ENCODE peak calls at places on chromosomes 11 and 22, in eight cellular contexts. I is spleen, W is ovary, Z is Peyer's patch, V is transverse colon, S is lower leg skin, E is uterus, D is HepG2. F is an unnamed sample.

GRCh38 chr11:78194490-78194889 is 5.8 kb downstream of the USP35 start:
- DNase-seq in D (no peak), I (no peak), V (no peak), W (no peak), Z (no peak), S (no peak), E (no peak), F (peak; percentile 37)

GRCh38 chr11:130118165-130118564 is 41.4 kb upstream of the ST14 start:
- DNase-seq in E (no peak), I (no peak), S (no peak), D (no peak), V (no peak), Z (no peak), W (no peak), F (no peak)

GRCh38 chr22:31585161-31585859 is 76.7 kb downstream of the PISD start:
- DNase-seq in E (no peak), S (peak; percentile 14), I (no peak), V (no peak), D (peak; percentile 61), W (no peak), Z (no peak), F (no peak)

GRCh38 chr11:10623797-10624761 is 55.6 kb upstream of the LYVE1 start:
- DNase-seq in E (no peak), W (peak; percentile 55), I (peak; percentile 77), V (peak; percentile 40), Z (peak; percentile 54), D (peak; percentile 37), S (peak; percentile 75), F (peak; percentile 17)

GRCh38 chr22:23837911-23838685 is 708 bp downstream of the DERL3 start:
- DNase-seq in W (peak; percentile 57), D (no peak), I (peak; percentile 88), S (no peak), V (no peak), E (no peak), Z (peak; percentile 54), F (no peak)

GRCh38 chr11:86484164-86484794 is 109.6 kb downstream of the CCDC81 start:
- DNase-seq in I (no peak), W (peak; percentile 53), D (peak; percentile 81), Z (no peak), V (no peak), E (peak; percentile 74), S (peak; percentile 92), F (peak; percentile 82)

GRCh38 chr22:48889887-48890692 is 937.6 kb downstream of the BRD1 start:
- DNase-seq in V (no peak), I (peak; percentile 49), W (peak; percentile 3), Z (peak; percentile 39), D (no peak), E (no peak), S (peak; percentile 80), F (no peak)

GRCh38 chr22:44632823-44633478 is 69.1 kb upstream of the PRR5 start:
- DNase-seq in V (no peak), E (no peak), S (no peak), W (no peak), I (no peak), D (no peak), Z (no peak), F (no peak)

GRCh38 chr11:64286801-64287159 is 1.1 kb downstream of the GPR137 start:
- DNase-seq in S (no peak), E (no peak), D (no peak), W (no peak), V (no peak), I (peak; percentile 77), Z (no peak), F (no peak)

DNA sequence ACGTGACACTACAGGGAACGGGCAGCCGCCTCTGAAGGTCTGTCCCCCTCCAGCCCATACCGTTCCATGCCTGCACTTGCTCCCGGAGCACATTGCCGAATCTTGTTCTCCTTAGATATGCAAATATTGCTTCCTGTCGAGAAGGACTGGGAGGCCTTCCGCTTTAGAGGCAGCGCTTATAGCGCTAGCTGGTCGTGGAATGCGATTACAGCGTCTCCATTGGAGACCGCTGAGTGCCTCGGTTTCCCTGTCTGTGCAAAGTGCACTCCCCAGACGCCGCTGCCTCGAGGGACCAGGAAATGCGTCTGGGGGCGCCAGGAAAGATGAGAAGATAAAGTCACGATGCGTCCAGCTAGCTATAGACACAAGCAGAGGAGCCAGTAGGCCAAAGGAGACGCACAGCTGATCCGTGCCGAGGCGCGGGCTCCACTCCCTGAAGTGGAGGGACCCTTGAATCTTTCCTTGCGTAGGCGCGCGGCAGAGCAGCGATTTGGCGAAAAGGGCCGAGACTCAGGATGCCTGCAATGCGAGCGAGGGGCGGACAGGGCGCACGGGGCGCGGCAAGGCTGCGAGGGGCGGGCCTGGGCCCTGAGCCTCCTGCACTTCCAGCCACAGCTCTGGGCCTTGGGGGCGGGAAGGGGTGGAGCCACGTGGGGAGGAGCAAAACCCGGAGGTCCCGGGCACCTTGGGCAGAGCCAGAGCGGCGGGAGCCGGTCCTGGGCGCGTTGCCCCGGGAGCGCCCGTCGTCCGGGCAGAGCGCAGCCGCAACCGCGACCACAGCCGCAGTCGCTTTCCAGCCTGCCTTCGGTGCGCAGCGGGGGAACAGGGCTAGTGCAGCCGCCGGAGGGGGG is at the start of gene RASSF10:
- DNase-seq in I (no peak), S (peak; percentile 92), V (peak; percentile 85), W (peak; percentile 33), Z (peak; percentile 77), D (no peak), E (no peak), F (no peak)
- TF ChIP-seq POLR2A in I (no peak), S (no peak), V (peak; percentile 51), W (no peak), Z (peak; percentile 46), D (no peak), E (no peak), F (no peak)

DNA sequence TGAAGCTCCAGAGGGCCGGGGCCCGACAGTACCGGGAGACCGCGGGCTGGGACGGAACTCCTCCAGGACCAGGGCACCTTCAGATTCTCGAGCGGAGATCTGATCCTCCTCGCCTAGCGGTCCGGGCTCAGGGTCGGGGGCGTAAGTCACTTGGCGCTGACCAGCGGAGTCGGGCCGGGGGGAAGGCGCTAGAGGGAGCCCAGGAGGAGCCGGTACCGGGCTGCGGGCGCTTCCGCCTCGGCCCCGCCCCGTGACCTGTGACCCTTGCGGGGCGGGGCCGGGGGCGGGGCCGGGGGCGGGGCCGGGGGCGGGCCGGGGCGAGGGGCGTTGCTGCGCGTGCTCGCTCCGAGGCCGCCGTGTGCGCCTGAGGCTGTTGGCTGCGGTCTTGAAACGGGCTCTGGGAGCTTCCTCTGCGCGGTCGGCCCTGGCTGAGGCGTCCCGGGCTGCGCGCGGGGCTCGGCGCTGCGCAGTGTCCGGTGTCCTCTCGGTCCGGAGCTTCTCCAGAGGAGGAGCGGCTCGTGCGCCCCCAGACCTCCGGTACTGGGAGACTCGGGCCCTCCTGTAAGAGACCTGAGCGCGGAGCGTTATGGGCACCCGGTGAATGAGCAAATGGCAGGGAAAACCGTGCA is at the start of gene ARSA:
- DNase-seq in E (peak; percentile 81), S (peak; percentile 94), I (peak; percentile 96), V (peak; percentile 86), D (peak; percentile 70), W (peak; percentile 87), Z (peak; percentile 92), F (no peak)
- TF ChIP-seq POLR2A in E (peak; percentile 53), S (no peak), I (peak; percentile 55), V (peak; percentile 60), D (peak; percentile 92), W (no peak), Z (peak; percentile 59), F (peak; percentile 48)

GRCh38 chr11:46293066-46293465 is 15.6 kb downstream of the CREB3L1 start:
- DNase-seq in Z (no peak), I (no peak), S (no peak), V (no peak), W (no peak), D (no peak), E (no peak), F (no peak)

GRCh38 chr11:46293616-46294015 is 16.2 kb downstream of the CREB3L1 start:
- DNase-seq in S (no peak), V (no peak), D (no peak), Z (no peak), I (no peak), W (no peak), E (no peak), F (no peak)

GRCh38 chr11:46290598-46291309 is 13.3 kb downstream of the CREB3L1 start:
- DNase-seq in V (peak; percentile 76), Z (peak; percentile 74), E (peak; percentile 96), W (peak; percentile 99), I (no peak), S (peak; percentile 97), D (no peak), F (no peak)

GRCh38 chr11:46290021-46290420 is 12.6 kb downstream of the CREB3L1 start:
- DNase-seq in E (no peak), W (peak; percentile 72), S (no peak), Z (no peak), V (no peak), D (no peak), I (no peak), F (no peak)

GRCh38 chr11:46291441-46292143 is 14.1 kb downstream of the CREB3L1 start:
- DNase-seq in I (no peak), D (no peak), S (no peak), V (no peak), Z (no peak), W (peak; percentile 88), E (peak; percentile 63), F (no peak)
- TF ChIP-seq POLR2A in I (no peak), D (no peak), S (no peak), V (no peak), Z (no peak), W (no peak), E (no peak), F (no peak)

GRCh38 chr11:1036303-1036923 is at the start of gene MUC6:
- DNase-seq in V (no peak), W (no peak), E (no peak), I (no peak), D (no peak), Z (no peak), S (no peak), F (no peak)
- TF ChIP-seq POLR2A in V (no peak), W (no peak), E (no peak), I (no peak), D (no peak), Z (no peak), S (no peak), F (no peak)

GRCh38 chr22:26053737-26054316 is 115.4 kb upstream of the SEZ6L start:
- DNase-seq in E (no peak), I (no peak), D (no peak), W (no peak), Z (no peak), S (no peak), V (no peak), F (no peak)

GRCh38 chr22:26047920-26048319 is 121.3 kb upstream of the SEZ6L start:
- DNase-seq in D (no peak), V (no peak), I (no peak), W (no peak), Z (no peak), S (no peak), E (no peak), F (no peak)

GRCh38 chr22:26045855-26046254 is 123.4 kb upstream of the SEZ6L start:
- DNase-seq in D (no peak), E (no peak), I (no peak), Z (no peak), V (no peak), W (no peak), S (no peak), F (no peak)

GRCh38 chr22:26047516-26047915 is 121.7 kb upstream of the SEZ6L start:
- DNase-seq in E (no peak), W (no peak), S (peak; percentile 1), V (no peak), Z (no peak), D (no peak), I (no peak), F (no peak)

GRCh38 chr22:26050079-26050478 is 119.2 kb upstream of the SEZ6L start:
- DNase-seq in V (no peak), I (no peak), Z (no peak), E (no peak), D (no peak), W (no peak), S (no peak), F (no peak)
- TF ChIP-seq POLR2A in V (no peak), I (no peak), Z (no peak), E (no peak), D (no peak), W (no peak), S (no peak), F (no peak)